ENCODE peak calls at places on chromosomes 12 and 14, in five cellular contexts. E is NT2/D1, B is HepG2, L is GM12878, T is H1. K is an unnamed sample.

GRCh38 chr12:123896786-123897185 is 75.8 kb downstream of the CCDC92 start:
- DNase-seq in E (no peak), B (no peak), L (no peak), T (no peak), K (no peak)

GRCh38 chr12:48996794-48997718 is 2.1 kb downstream of the DDN start:
- DNase-seq in E (peak), B (peak), L (no peak), T (peak), K (peak)

GRCh38 chr12:64522807-64523206 is 70.9 kb downstream of the TBK1 start:
- DNase-seq in E (no peak), B (no peak), L (no peak), T (no peak), K (no peak)

GRCh38 chr12:87760943-87761342 is 268.3 kb downstream of the C12orf50 start:
- DNase-seq in E (no peak), B (no peak), L (no peak), T (no peak), K (no peak)

GRCh38 chr12:74424778-74425177 is 112.9 kb upstream of the ATXN7L3B start:
- DNase-seq in E (no peak), B (peak), L (no peak), T (no peak), K (no peak)

GRCh38 chr14:103393687-103394626 is 8.7 kb downstream of the MARK3 start:
- DNase-seq in E (no peak), B (no peak), L (no peak), T (no peak), K (peak)

GRCh38 chr14:101492716-101493115 is 68.6 kb upstream of the DIO3 start:
- DNase-seq in E (no peak), B (no peak), L (no peak), T (no peak), K (no peak)

GRCh38 chr12:91180577-91180976 is 2.0 kb downstream of the DCN start:
- DNase-seq in E (no peak), B (no peak), L (no peak), T (no peak), K (no peak)

GRCh38 chr12:48380596-48380995 is 29.9 kb upstream of the ZNF641 start:
- DNase-seq in E (no peak), B (no peak), L (no peak), T (no peak), K (no peak)

GRCh38 chr12:6323340-6323994 is 13.0 kb downstream of the PLEKHG6 start:
- DNase-seq in E (peak), B (peak), L (peak), T (no peak), K (peak)

GRCh38 chr12:55036326-55036725 is 16.6 kb downstream of the NEUROD4 start:
- DNase-seq in E (no peak), B (no peak), L (no peak), T (no peak), K (no peak)

GRCh38 chr14:38951451-38951850 is 151.6 kb downstream of the SEC23A start:
- DNase-seq in E (no peak), B (no peak), L (no peak), T (no peak), K (no peak)

GRCh38 chr14:105074601-105075053 is 9.4 kb upstream of the GPR132 start:
- DNase-seq in E (no peak), B (no peak), L (no peak), T (no peak), K (no peak)

GRCh38 chr14:54322241-54322640 is 74.6 kb upstream of the CDKN3 start:
- DNase-seq in E (no peak), B (no peak), L (no peak), T (no peak), K (no peak)

GRCh38 chr12:93125126-93125525 is 196.0 kb upstream of the EEA1 start:
- DNase-seq in E (no peak), B (no peak), L (no peak), T (no peak), K (no peak)

GRCh38 chr12:93127107-93127560 is 198.0 kb upstream of the EEA1 start:
- DNase-seq in E (no peak), B (no peak), L (no peak), T (no peak), K (no peak)

GRCh38 chr12:93126069-93126474 is 197.0 kb upstream of the EEA1 start:
- DNase-seq in E (no peak), B (no peak), L (no peak), T (no peak), K (no peak)

GRCh38 chr12:93128332-93128707 is 199.2 kb upstream of the EEA1 start:
- DNase-seq in E (no peak), B (no peak), L (no peak), T (no peak), K (no peak)

GRCh38 chr12:93127582-93128331 is 198.7 kb upstream of the EEA1 start:
- DNase-seq in E (no peak), B (peak), L (no peak), T (peak), K (no peak)
- TF ChIP-seq SUZ12 in E (no peak), B (no peak), L (no peak), T (no peak), K (no peak)

GRCh38 chr12:117026343-117026742 is 72.9 kb downstream of the TESC start:
- DNase-seq in E (no peak), B (no peak), L (no peak), T (no peak), K (no peak)

GRCh38 chr12:117025481-117026151 is 73.6 kb downstream of the TESC start:
- DNase-seq in E (peak), B (peak), L (no peak), T (peak), K (peak)

GRCh38 chr12:117024961-117025480 is 74.2 kb downstream of the TESC start:
- DNase-seq in E (no peak), B (no peak), L (no peak), T (no peak), K (no peak)

GRCh38 chr12:117022465-117022864 is 76.8 kb downstream of the TESC start:
- DNase-seq in E (no peak), B (no peak), L (no peak), T (no peak), K (no peak)

DNA sequence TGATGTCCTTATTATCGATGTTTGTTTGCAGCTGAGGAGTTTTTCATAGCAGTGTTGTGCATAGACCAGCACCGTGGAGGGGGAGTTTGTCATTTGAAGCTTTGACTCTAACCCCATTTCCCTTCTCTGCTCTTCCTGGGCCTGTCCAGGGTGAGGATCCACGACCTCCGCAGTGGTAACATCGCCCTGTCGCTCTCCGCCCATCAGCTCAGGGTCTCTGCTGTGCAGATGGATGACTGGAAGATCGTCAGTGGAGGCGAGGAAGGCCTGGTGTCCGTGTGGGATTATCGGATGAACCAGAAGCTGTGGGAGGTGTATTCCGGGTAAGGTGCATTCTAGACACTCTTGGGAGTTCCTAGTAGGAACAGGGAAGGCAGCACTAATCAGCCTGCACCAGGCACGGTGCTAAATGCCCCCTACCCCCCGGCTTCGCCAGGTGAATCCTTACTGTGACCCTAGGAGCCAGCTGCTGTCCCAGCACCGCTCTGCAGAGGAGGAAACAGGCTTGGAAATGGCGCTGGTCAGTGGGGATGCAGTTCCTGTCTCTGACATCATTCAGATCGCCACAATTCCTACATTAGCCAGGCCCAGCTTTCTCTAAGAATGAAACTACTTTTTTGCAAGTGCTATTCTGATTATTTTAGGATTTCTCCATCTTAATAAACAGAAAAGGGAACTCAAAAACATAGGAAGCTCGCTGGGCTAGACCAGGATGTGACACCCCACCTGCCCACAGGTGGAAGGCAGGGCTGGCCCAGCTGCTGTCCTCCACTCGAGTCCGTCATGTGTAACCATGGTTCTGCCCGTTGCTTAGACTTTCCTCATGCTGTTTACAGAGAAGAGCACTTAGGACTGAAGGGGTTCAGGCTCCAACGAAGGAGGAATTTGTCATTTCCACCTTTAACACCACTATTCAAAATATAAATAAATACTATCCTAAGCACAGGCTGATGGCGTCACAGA is 74.9 kb downstream of the TESC start:
- DNase-seq in E (no peak), B (no peak), L (no peak), T (no peak), K (no peak)
- TF ChIP-seq SUZ12 in E (no peak), B (no peak), L (no peak), T (no peak), K (no peak)

GRCh38 chr12:105107176-105107496 is 395 bp upstream of the WASHC4 start:
- DNase-seq in E (no peak), B (no peak), L (no peak), T (no peak), K (no peak)
- TF ChIP-seq SUZ12 in E (no peak), B (no peak), L (no peak), T (no peak), K (no peak)

GRCh38 chr14:91352101-91352500 is 65.5 kb downstream of the CCDC88C start:
- DNase-seq in E (no peak), B (no peak), L (no peak), T (no peak), K (no peak)
- TF ChIP-seq SUZ12 in E (no peak), B (no peak), L (no peak), T (no peak), K (no peak)

GRCh38 chr12:95608252-95609033 is 57.2 kb upstream of the USP44 start:
- DNase-seq in E (peak), B (peak), L (no peak), T (no peak), K (no peak)
- TF ChIP-seq SUZ12 in E (no peak), B (no peak), L (no peak), T (no peak), K (no peak)

GRCh38 chr14:83988274-83988673 is 1541.7 kb upstream of the FLRT2 start:
- DNase-seq in E (no peak), B (no peak), L (no peak), T (no peak), K (no peak)
- TF ChIP-seq SUZ12 in E (no peak), B (no peak), L (no peak), T (no peak), K (no peak)

K was measured in HEK293T.